ENCODE peak calls at places on chromosomes 12 and 14, in seven cellular contexts. P is A549, M is HepG2, N is HCT116, T is K562, R is H1, A is GM12878. L is an unnamed sample.

GRCh38 chr12:86170051-86170450 is 86.1 kb downstream of the MGAT4C start:
- DNase-seq in P (no peak), M (no peak), N (no peak), T (no peak), R (no peak), A (no peak), L (no peak)

GRCh38 chr12:5480218-5480952 is 48.5 kb downstream of the NTF3 start:
- DNase-seq in P (no peak), M (no peak), N (no peak), T (no peak), R (peak; percentile 73), A (no peak), L (peak; percentile 59)

GRCh38 chr14:71324767-71325272 is 417.6 kb downstream of the PCNX1 start:
- DNase-seq in P (no peak), M (no peak), N (no peak), T (peak; percentile 78), R (no peak), A (peak; percentile 89), L (peak; percentile 38)

GRCh38 chr12:102816816-102817434 is 100.1 kb downstream of the PAH start:
- DNase-seq in P (peak; percentile 50), M (peak; percentile 24), N (peak; percentile 18), T (peak; percentile 37), R (no peak), A (no peak), L (peak; percentile 29)

GRCh38 chr14:73255693-73256225 is 18.5 kb downstream of the PAPLN start:
- DNase-seq in P (no peak), M (no peak), N (no peak), T (no peak), R (no peak), A (no peak), L (no peak)

GRCh38 chr12:98416845-98417244 is 98.5 kb upstream of the TMPO start:
- DNase-seq in P (peak; percentile 65), M (no peak), N (no peak), T (peak; percentile 52), R (no peak), A (no peak), L (peak; percentile 57)

GRCh38 chr14:88005050-88005481 is at the start of gene GPR65:
- DNase-seq in P (no peak), M (no peak), N (no peak), T (no peak), R (no peak), A (peak; percentile 69), L (no peak)

GRCh38 chr12:27592548-27592947 is 68.5 kb downstream of the PPFIBP1 start:
- DNase-seq in P (peak; percentile 72), M (no peak), N (no peak), T (no peak), R (no peak), A (peak; percentile 21), L (peak; percentile 76)

GRCh38 chr14:23951590-23952143 is 1.9 kb upstream of the DHRS4 start:
- DNase-seq in P (no peak), M (peak; percentile 89), N (no peak), T (no peak), R (peak; percentile 64), A (no peak), L (no peak)

DNA sequence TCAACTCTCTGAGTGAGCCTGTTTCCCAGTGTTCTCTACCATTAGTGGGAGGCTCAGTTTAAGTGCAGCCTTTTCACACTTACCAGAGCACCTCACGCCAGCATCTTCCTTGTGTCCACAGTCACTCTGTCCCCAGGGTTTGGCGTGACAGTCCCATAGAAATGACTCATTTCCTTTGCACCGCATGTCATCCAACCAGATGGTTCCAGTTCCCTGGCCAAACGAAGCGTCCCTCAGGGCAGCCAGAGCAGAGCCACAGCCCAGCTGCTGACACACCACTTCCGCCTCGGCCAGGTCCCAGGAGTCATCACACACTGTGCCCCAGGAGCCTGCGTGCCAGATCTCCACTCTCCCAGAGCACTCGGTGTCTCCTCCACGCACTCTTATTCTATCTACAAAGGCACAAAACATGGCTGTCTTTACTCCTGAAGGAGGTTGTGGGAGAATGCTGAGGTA is 65.4 kb downstream of the ACSM4 start:
- DNase-seq in P (no peak), M (peak; percentile 66), N (peak; percentile 81), T (peak; percentile 33), R (no peak), A (peak; percentile 33), L (no peak)
- TF ChIP-seq CEBPB in P (no peak), M (no peak), N (no peak), T (no peak), R (no peak), A (no peak), L (no peak)

DNA sequence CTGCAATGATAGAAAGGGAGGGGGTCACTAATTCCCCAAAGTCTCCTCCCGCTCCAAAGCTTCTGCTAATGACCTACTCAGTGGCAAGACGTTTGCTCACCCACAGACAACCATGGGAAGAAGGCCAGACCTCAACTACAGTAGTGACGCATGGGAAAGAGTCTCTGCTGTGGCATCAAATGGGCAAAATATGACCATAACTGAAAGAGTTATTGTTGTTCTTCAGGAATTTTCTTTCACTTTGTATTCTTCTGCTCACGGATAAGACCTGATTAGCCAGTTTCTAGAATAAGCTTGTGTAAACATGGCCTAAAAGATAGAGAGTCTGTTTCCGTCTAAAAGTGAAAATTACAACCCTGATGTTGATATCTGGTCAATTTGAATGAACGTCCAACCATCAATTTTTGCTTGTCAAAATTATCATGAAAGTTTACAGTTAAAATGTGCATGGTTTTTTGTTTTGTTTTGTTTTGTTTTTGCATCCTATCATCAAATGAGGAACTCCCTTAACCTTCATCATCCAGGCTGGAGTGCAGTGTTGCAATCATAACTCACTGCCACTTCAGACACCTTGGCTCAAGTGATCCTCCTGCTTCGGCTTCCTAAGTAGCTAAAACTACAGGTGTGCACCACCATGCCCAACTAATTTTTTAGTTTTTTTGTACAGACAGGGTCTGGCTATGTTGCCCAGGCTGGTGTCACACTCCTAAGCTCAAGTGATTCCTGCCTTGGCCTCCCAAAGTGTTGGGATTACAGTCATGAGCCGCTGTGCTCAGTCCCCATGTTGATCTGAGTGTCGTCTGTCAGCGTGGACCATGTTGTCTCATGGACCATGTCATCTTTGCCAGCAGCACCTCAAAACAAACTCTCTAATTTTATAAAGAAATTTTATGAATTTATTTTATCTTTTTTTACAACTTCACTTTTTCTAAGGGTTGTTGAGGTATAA is 7.0 kb downstream of the KRT6B start:
- DNase-seq in P (no peak), M (no peak), N (no peak), T (no peak), R (no peak), A (no peak), L (no peak)
- TF ChIP-seq CEBPB in P (no peak), M (no peak), N (no peak), T (peak; percentile 16), R (no peak), A (no peak), L (no peak)

DNA sequence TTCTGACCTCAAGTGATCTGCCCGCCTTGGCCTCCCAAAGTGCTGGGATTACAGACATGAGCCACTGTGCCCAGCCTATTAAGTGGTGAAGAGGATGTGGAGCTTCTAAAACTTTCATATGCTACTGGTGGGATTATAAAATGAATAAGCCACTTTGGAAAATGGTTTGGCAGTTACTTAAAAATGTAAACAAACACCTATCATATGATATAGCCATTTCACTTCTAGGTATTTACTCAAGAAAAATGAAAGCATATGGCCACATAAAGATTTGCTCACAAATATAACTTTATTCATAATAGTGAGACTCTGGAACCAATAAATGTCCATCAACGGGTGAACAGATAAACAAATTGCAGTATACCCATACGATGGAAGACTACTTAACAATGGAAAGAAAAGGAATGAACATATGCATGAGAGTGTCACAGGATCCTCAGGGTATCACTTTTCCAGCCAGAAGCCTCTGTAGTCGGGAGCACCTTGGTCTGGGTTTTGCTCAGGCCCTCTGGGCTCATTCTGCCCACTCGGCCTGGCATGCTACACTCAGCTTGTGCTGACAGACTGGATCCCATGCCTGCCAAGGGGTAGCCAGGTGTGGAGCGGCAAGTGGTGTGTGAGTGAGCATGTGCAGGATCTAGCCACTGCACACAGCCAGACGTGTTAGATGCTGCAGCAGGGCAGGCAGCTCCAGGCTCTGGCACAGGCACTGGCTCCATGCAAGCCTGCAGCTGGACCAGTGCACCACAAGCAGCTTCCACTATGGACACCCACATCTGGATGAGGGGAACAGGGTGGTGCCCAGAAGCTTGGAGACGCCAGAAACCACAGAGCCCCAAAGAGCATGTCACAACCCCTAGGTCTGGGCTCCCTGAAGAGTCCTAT is 213.2 kb upstream of the DIO3 start:
- DNase-seq in P (no peak), M (no peak), N (no peak), T (no peak), R (no peak), A (no peak), L (no peak)
- TF ChIP-seq CEBPB in P (no peak), M (no peak), N (no peak), T (no peak), R (no peak), A (no peak), L (no peak)

GRCh38 chr14:34038358-34039057 is 87.6 kb upstream of the EGLN3 start:
- DNase-seq in P (no peak), M (peak; percentile 86), N (no peak), T (no peak), R (no peak), A (no peak), L (no peak)
- TF ChIP-seq CEBPB in P (no peak), M (no peak), N (no peak), T (no peak), R (no peak), A (no peak), L (no peak)

DNA sequence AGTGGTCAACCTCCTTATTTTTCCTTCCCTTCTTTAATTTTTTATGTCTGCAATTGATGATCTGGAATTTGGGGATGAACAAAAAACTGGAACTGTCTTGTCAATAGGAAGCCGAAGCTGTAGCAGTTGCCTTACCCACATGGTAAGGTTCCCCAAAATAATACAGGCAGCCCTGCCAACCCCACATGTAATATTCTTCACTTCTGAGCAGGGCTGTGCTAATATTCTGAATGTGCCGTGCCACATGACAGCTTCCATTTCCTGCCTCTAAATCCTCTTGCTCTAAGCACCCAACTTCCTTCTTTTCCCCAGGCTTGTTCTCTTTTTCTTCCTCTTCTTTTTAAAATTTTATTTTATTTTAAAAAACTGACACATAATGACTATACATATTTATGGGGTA is 39.6 kb downstream of the GPATCH2L start:
- DNase-seq in P (no peak), M (no peak), N (no peak), T (no peak), R (no peak), A (no peak), L (no peak)
- TF ChIP-seq CEBPB in P (no peak), M (no peak), N (no peak), T (no peak), R (no peak), A (no peak), L (no peak)

L was measured in IMR-90.